ENCODE peak calls at places on chromosomes 3 and 15, in five cellular contexts. A is H1, R is A549, G is HepG2, T is K562. W is an unnamed sample.

GRCh38 chr3:182710557-182711157 is 82.6 kb upstream of the ATP11B start:
- DNase-seq in A (no peak), R (no peak), G (peak), T (peak), W (peak)

GRCh38 chr3:185084883-185085282 is 68.0 kb downstream of the C3orf70 start:
- DNase-seq in A (no peak), R (no peak), G (no peak), T (no peak), W (peak)

GRCh38 chr3:132326251-132326650 is 9.0 kb downstream of the ACP3 start:
- DNase-seq in A (no peak), R (no peak), G (no peak), T (no peak), W (no peak)

GRCh38 chr3:43062556-43063040 is 43.3 kb downstream of the POMGNT2 start:
- DNase-seq in A (no peak), R (no peak), G (no peak), T (peak), W (no peak)

GRCh38 chr15:89760303-89761008 is 9.4 kb upstream of the MESP1 start:
- DNase-seq in A (peak), R (peak), G (peak), T (peak), W (peak)

GRCh38 chr3:10703875-10704274 is 112.2 kb upstream of the SLC6A11 start:
- DNase-seq in A (peak), R (peak), G (no peak), T (no peak), W (peak)

GRCh38 chr3:5411786-5412185 is 224.3 kb downstream of the EDEM1 start:
- DNase-seq in A (no peak), R (no peak), G (no peak), T (no peak), W (no peak)

GRCh38 chr3:149625795-149626194 is 32.0 kb downstream of the WWTR1 start:
- DNase-seq in A (no peak), R (no peak), G (no peak), T (no peak), W (no peak)

GRCh38 chr3:32238816-32239637 is 547 bp downstream of the CMTM8 start:
- DNase-seq in A (no peak), R (peak), G (no peak), T (no peak), W (peak)

GRCh38 chr15:63035977-63036376 is 6.6 kb upstream of the TPM1 start:
- DNase-seq in A (no peak), R (no peak), G (no peak), T (no peak), W (no peak)

GRCh38 chr3:45554001-45554691 is 40.4 kb upstream of the LIMD1 start:
- DNase-seq in A (no peak), R (no peak), G (no peak), T (peak), W (peak)

GRCh38 chr3:39810647-39811161 is 1.3 kb downstream of the MYRIP start:
- DNase-seq in A (no peak), R (no peak), G (no peak), T (no peak), W (no peak)

GRCh38 chr3:150293401-150294001 is 114.6 kb upstream of the TSC22D2 start:
- DNase-seq in A (no peak), R (no peak), G (no peak), T (no peak), W (peak)

GRCh38 chr15:50247819-50248650 is 17.5 kb downstream of the HDC start:
- DNase-seq in A (no peak), R (no peak), G (no peak), T (no peak), W (no peak)

GRCh38 chr3:25478964-25479726 is 51.1 kb downstream of the RARB start:
- DNase-seq in A (no peak), R (no peak), G (no peak), T (no peak), W (no peak)

GRCh38 chr3:4581905-4582611 is 88.9 kb downstream of the ITPR1 start:
- DNase-seq in A (no peak), R (no peak), G (no peak), T (no peak), W (no peak)

GRCh38 chr15:73751481-73751880 is 1.7 kb downstream of the INSYN1 start:
- DNase-seq in A (peak), R (no peak), G (no peak), T (no peak), W (no peak)

GRCh38 chr15:78976691-78977090 is 31.8 kb upstream of the CTSH start:
- DNase-seq in A (no peak), R (no peak), G (no peak), T (no peak), W (no peak)

GRCh38 chr3:125123455-125123854 is 67.7 kb upstream of the HEG1 start:
- DNase-seq in A (no peak), R (no peak), G (no peak), T (no peak), W (no peak)

GRCh38 chr3:37993811-37994638 is 3.4 kb downstream of the VILL start:
- DNase-seq in A (peak), R (no peak), G (no peak), T (peak), W (peak)

GRCh38 chr3:126473292-126474168 is 2.2 kb downstream of the ZXDC start:
- DNase-seq in A (no peak), R (no peak), G (no peak), T (no peak), W (no peak)

GRCh38 chr3:20375302-20375701 is 189.3 kb upstream of the SGO1 start:
- DNase-seq in A (no peak), R (no peak), G (no peak), T (no peak), W (no peak)

GRCh38 chr3:182092662-182093262 is 381.0 kb downstream of the SOX2 start:
- DNase-seq in A (no peak), R (peak), G (no peak), T (no peak), W (no peak)

GRCh38 chr3:37642959-37643598 is 218.6 kb upstream of the CTDSPL start:
- DNase-seq in A (no peak), R (no peak), G (no peak), T (peak), W (no peak)

GRCh38 chr15:70479056-70479455 is 284.3 kb downstream of the UACA start:
- DNase-seq in A (no peak), R (no peak), G (no peak), T (no peak), W (no peak)

GRCh38 chr15:70479785-70480184 is 283.6 kb downstream of the UACA start:
- DNase-seq in A (no peak), R (no peak), G (no peak), T (no peak), W (no peak)

GRCh38 chr15:70477750-70478250 is 285.6 kb downstream of the UACA start:
- DNase-seq in A (no peak), R (no peak), G (no peak), T (no peak), W (no peak)

GRCh38 chr15:70480196-70480856 is 283.0 kb downstream of the UACA start:
- DNase-seq in A (no peak), R (no peak), G (no peak), T (no peak), W (no peak)

DNA sequence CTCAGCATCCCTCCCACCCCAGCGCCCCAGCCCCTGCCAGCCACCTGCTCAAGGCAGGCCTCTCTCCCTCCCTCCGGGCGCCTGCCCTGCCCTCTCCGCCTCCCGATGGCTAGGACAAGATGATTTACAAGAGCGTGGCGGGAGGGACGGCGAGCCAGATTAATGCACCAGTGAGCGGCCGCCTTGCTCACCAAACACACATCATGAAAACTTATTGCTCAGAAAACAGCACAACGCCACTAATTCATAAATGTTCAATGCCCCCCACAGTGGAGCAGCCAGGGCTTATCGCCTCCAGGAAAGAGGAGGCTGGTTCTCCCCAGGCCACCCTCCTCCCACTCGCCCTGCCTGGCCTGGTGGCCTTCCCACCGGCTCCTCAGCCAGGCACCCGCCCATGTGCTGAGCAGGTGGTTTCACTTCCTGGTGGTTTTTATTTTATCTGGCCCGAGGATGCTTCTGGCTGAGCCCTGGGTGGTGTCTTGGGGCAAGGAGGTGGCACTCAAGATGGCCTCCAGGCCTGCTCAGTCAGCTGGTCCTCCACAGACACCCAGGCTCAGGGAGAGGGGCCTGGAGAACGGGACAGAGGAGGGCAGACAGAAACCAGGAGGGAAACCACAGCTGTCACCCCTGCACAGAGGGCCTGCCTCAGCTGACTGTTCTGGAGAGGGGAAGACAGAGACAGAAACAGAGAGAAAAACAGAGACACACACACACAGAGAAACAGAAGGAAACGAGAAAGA is 284.9 kb downstream of the UACA start:
- DNase-seq in A (no peak), R (no peak), G (no peak), T (no peak), W (no peak)
- TF ChIP-seq MAFK in A (no peak), R (no peak), G (no peak), T (no peak), W (no peak)

DNA sequence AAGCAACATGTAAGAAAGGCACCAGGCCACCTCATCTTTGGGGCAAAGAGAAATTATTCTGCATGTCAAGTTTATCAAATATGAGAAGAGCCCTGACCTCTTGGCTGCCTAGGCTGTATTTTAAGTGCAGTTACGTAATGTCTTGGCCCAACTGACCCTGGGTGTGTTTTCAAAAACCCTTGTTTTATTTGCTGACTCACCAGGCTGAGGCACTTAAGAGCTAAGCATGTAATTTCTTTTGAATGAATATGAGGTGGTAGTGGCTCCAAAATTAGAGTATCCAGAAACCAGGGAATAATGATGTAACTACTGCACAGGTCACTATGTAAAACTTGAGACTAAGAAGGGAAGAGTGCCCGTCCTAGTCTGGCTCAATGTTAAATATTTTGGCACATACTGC is 24.3 kb downstream of the PGPEP1L start:
- DNase-seq in A (peak), R (peak), G (no peak), T (peak), W (peak)
- TF ChIP-seq MAFK in A (no peak), R (peak), G (peak), T (peak), W (peak)

GRCh38 chr3:60826511-60826910 is 424.7 kb downstream of the FHIT start:
- DNase-seq in A (no peak), R (no peak), G (no peak), T (no peak), W (no peak)

GRCh38 chr3:60829058-60829457 is 422.2 kb downstream of the FHIT start:
- DNase-seq in A (no peak), R (no peak), G (no peak), T (no peak), W (no peak)

DNA sequence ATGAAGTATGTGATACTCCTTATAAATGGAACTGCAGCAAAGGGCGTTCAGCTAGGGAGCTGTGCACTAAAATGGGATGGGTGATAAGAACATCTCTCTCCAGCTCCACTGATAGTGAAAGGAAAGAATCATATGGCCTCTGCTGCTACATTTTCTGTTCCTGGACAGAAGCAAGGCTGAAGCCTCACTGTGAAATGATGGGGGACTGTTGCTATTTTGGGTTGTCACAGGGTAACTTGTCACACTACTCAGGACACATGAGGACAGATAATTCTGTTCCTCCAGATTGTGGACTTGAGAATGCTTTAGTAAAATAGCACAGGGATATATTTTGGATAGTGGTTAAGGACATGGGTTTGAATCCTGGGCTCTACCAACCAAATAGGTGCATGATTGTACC is 423.6 kb downstream of the FHIT start:
- DNase-seq in A (no peak), R (no peak), G (no peak), T (no peak), W (no peak)
- TF ChIP-seq MAFK in A (no peak), R (no peak), G (no peak), T (no peak), W (no peak)

DNA sequence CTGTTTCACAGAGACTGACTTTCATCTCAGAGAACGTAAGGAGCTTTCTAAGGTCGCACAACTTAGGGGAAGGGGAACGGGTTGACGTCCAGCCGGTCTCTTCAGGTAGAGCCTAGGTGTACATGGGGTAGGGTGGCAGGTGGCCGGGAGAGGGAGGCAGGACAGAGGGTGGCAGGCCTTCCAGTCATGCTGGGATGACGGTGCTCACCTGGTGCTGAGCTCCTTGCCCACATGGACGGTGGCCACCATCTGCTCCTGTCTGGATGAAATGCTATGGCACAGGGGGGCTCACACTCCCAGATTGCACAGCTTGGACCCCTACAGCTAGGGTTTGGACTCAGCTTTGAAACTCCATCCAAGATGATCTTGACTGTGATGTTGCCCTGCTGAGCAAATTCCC is 144.5 kb downstream of the ATP10A start:
- DNase-seq in A (no peak), R (no peak), G (no peak), T (no peak), W (no peak)
- TF ChIP-seq MAFK in A (no peak), R (no peak), G (no peak), T (no peak), W (no peak)

GRCh38 chr15:66681395-66681794 is 20.6 kb upstream of the SMAD6 start:
- DNase-seq in A (no peak), R (no peak), G (no peak), T (no peak), W (no peak)
- TF ChIP-seq MAFK in A (no peak), R (no peak), G (no peak), T (no peak), W (no peak)

GRCh38 chr15:101528108-101528916 is 38.8 kb upstream of the PCSK6 start:
- DNase-seq in A (peak), R (peak), G (peak), T (no peak), W (no peak)
- TF ChIP-seq MAFK in A (no peak), R (no peak), G (no peak), T (no peak), W (no peak)

DNA sequence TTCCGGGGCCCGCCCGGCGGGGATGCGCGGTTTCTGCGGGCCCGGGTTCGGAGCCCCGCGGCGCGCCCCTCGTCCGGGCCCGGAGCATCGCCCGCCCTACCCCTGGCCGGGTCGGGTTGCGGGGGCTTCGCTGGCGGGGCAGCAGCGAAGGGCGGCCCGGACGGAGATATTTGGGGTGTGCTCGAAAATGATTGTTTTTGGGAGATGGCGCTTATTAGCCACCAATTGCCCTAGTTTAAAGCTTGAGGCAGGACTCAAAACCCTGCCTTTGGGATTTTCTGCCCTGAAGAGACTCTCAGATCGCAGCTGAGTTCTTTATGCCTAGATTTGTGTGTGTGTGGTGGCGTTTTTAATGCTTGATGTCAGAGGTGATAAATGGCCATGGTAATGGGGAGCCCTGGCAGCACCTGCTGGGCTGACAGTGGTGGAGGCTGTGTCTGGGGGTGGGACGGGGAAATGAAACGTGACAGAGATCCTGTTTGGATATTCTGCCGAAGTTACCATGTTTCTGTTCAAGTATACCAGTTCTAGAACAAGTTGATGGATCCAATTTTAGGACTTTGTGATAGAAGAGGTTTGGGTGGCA is 582 bp downstream of the KCTD6 start:
- DNase-seq in A (no peak), R (no peak), G (no peak), T (peak), W (no peak)
- TF ChIP-seq MAFK in A (no peak), R (no peak), G (no peak), T (no peak), W (no peak)

GRCh38 chr3:193039058-193039457 is 121.4 kb upstream of the MB21D2 start:
- DNase-seq in A (no peak), R (no peak), G (no peak), T (no peak), W (no peak)
- TF ChIP-seq MAFK in A (no peak), R (peak), G (peak), T (no peak), W (peak)

GRCh38 chr15:40847225-40847961 is 3.5 kb downstream of the SPINT1 start:
- DNase-seq in A (no peak), R (peak), G (peak), T (peak), W (peak)
- TF ChIP-seq MAFK in A (no peak), R (no peak), G (no peak), T (no peak), W (no peak)

DNA sequence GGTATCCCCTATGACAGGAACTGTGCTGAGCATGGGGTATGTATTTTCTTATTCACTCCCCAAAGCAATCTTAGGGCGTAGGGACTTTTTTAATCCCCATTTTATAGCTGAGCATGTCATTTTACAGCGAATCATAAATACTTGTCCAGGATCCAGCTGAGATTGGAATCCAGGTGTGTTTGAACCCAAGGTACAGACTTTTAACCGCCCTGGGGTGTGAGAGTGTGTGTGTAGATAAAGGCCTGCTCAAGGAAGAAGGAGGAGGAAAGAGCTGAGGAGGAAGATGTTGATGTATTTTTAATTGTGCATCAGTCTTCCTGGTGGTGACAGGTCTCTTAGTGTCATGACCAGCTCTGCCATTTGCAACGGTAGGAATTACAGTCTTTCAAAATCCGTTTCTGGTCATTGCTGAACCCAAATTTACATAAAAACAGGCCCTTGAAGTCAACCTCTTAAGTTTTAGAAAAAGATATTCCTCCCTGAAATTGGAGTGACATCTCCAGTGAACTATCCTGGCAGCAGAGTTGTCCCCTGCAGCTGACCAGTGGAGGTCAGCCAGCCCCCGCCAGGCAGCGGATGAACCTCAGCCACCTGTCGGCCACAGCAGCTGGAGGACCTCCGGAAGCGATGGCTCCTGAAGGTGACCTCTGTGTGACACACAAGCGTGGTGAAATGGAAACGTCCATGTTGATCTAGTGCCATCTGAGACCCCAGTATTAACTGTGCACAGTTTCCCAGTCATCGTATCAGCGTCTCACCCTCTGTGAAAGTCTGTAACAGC is 92.8 kb upstream of the MITF start:
- DNase-seq in A (no peak), R (no peak), G (no peak), T (no peak), W (no peak)
- TF ChIP-seq MAFK in A (no peak), R (no peak), G (no peak), T (no peak), W (no peak)

W was measured in IMR-90.